ENCODE peak calls at places on chromosomes 13 and 19, in six cellular contexts. D is GM12878, M is HepG2, A is NB4, T is K562, P is A549. O is an unnamed sample.

GRCh38 chr13:109151255-109151654 is 521.8 kb downstream of the MYO16 start:
- DNase-seq in T (no peak), P (no peak), M (no peak), D (no peak), A (no peak), O (peak)

GRCh38 chr13:77779461-77780272 is 82.2 kb downstream of the SLAIN1 start:
- DNase-seq in P (peak), D (peak), T (peak), A (peak), M (peak), O (peak)

GRCh38 chr13:74210693-74211393 is 76.6 kb upstream of the KLF12 start:
- DNase-seq in D (no peak), M (no peak), P (no peak), A (no peak), T (no peak), O (peak)

GRCh38 chr13:28655566-28655965 is 3.4 kb upstream of the POMP start:
- DNase-seq in D (no peak), A (no peak), M (no peak), T (no peak), P (no peak), O (no peak)

GRCh38 chr19:46144756-46145155 is 3.3 kb upstream of the IGFL2 start:
- DNase-seq in A (no peak), M (no peak), D (no peak), P (no peak), T (no peak), O (peak)

GRCh38 chr13:78194904-78195639 is 276.4 kb upstream of the EDNRB start:
- DNase-seq in P (no peak), D (no peak), T (no peak), M (no peak), A (no peak), O (peak)

GRCh38 chr13:89199138-89199537 is 1528.0 kb downstream of the SLITRK5 start:
- DNase-seq in P (no peak), D (no peak), A (no peak), T (no peak), M (no peak), O (no peak)

GRCh38 chr13:108003626-108004025 is 211.7 kb downstream of the LIG4 start:
- DNase-seq in P (no peak), D (no peak), A (no peak), M (no peak), T (no peak), O (no peak)

GRCh38 chr13:52846567-52847321 is 1.7 kb downstream of the PCDH8 start:
- DNase-seq in P (no peak), T (no peak), M (no peak), D (no peak), A (no peak), O (peak)

GRCh38 chr19:17741456-17741855 is 9.8 kb upstream of the FCHO1 start:
- DNase-seq in M (no peak), P (no peak), D (no peak), A (no peak), T (no peak), O (no peak)

GRCh38 chr13:43815204-43815603 is 28.4 kb upstream of the ENOX1 start:
- DNase-seq in A (no peak), M (no peak), D (no peak), P (no peak), T (no peak), O (peak)

GRCh38 chr13:40344270-40345148 is 321.9 kb downstream of the FOXO1 start:
- DNase-seq in A (no peak), D (peak), P (no peak), T (no peak), M (peak), O (no peak)
- TF ChIP-seq MYC in A (no peak), D (no peak), P (no peak), T (no peak), M (no peak), O (no peak)

DNA sequence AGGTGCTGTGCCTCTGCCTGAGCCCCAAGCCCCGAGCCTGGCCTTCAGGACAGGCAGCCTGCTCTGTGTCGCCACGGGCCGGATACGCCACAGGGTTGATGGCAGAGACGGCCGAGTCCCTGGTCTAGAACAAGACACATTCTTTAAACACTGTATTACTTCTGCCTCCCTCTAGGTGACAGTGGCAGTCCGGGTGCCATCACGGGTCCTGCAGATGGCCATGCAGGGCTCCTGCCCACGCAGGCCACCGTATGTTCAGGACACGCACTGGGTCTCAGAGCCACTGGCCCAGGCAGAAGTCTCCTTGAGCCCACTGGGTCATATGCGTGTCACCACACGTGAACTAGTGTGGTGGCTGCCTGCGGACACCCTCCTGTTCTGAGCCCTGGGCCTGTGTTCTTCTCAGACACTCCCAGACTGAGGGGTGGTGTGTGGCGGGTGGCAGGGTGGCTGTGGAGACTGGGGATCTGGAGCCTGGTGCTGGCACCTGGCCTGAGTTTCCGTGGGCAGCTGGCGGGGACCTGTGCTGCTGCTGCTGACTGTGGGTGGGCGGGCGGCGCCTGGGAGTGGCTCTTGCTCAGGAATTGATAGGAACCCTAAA is 4.4 kb downstream of the PLEKHJ1 start:
- DNase-seq in T (no peak), D (no peak), P (no peak), M (no peak), A (peak), O (no peak)
- TF ChIP-seq POLR2A in T (peak), D (peak), P (no peak), M (peak), A (peak), O (no peak)

GRCh38 chr19:409515-410242 is 732 bp upstream of the C2CD4C start:
- DNase-seq in P (peak), T (no peak), D (no peak), A (peak), M (no peak), O (no peak)
- H3K4me3 ChIP-seq in P (peak), T (no peak), D (no peak), A (no peak), M (no peak), O (peak)

GRCh38 chr19:56091751-56092546 is 29.1 kb downstream of the ZNF787 start:
- DNase-seq in P (peak), D (no peak), M (no peak), T (no peak), A (peak), O (no peak)
- TF ChIP-seq MYC in P (no peak), D (no peak), M (no peak), T (no peak), A (no peak), O (no peak)

GRCh38 chr19:982567-983170 is 1.5 kb upstream of the WDR18 start:
- DNase-seq in P (peak), M (peak), D (no peak), A (peak), T (peak), O (peak)
- TF ChIP-seq POLR2A in P (no peak), M (no peak), D (no peak), A (no peak), T (no peak), O (no peak)

DNA sequence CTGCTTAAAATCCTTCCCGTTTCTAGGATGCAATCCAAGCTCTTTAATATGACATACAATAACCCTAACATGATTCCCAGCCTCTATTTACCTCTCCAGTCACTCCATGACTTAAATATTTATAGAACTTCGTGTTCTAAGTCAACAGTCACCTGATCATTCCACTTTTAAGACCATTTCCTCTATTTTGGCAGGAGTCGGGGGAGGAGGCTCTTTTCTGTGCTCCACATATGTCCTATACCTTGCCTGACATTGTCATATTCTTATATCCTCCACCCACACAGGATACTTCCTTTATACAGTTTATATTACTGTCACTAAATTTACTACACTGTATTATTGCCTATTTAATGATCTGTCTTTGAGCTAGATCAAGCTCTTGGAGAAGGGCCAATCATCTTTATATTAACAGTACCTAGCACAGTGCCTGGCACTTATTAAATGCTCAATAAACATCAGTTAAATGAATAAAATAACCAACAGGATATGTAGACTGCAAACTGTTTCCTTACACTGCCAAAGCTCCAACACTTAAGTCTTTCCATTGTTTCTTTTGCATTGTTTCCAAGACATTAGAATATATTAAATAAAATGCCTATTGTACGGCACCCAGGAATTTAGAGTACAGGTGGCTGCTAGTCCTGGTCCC is 2.7 kb downstream of the ARGLU1 start:
- DNase-seq in M (no peak), D (no peak), P (no peak), A (peak), T (no peak), O (no peak)
- H3K4me3 ChIP-seq in M (peak), D (peak), P (peak), A (peak), T (peak), O (no peak)

GRCh38 chr19:8585894-8586750 is 8.9 kb upstream of the MYO1F start:
- DNase-seq in A (peak), M (peak), T (peak), P (no peak), D (no peak), O (no peak)

GRCh38 chr19:8580710-8581281 is 3.6 kb upstream of the MYO1F start:
- DNase-seq in A (peak), M (peak), P (peak), T (peak), D (no peak), O (peak)

GRCh38 chr19:8589177-8589714 is 12.0 kb upstream of the MYO1F start:
- DNase-seq in D (no peak), T (no peak), P (no peak), M (no peak), A (no peak), O (no peak)

GRCh38 chr19:8585057-8585893 is 8.0 kb upstream of the MYO1F start:
- DNase-seq in D (no peak), P (no peak), A (peak), M (no peak), T (no peak), O (no peak)
- TF ChIP-seq MYC in D (no peak), P (no peak), A (no peak), M (no peak), T (no peak), O (no peak)

GRCh38 chr19:35669974-35670373 is 3.7 kb downstream of the UPK1A start:
- DNase-seq in P (no peak), A (no peak), M (no peak), T (no peak), D (no peak), O (no peak)

GRCh38 chr19:35673121-35673804 is 6.9 kb downstream of the UPK1A start:
- DNase-seq in T (peak), M (peak), A (no peak), P (peak), D (no peak), O (peak)

GRCh38 chr19:35670686-35671085 is 4.4 kb downstream of the UPK1A start:
- DNase-seq in T (no peak), D (no peak), M (no peak), P (no peak), A (no peak), O (no peak)

GRCh38 chr19:35671818-35672217 is 5.5 kb downstream of the UPK1A start:
- DNase-seq in M (peak), D (no peak), T (peak), A (peak), P (no peak), O (no peak)

DNA sequence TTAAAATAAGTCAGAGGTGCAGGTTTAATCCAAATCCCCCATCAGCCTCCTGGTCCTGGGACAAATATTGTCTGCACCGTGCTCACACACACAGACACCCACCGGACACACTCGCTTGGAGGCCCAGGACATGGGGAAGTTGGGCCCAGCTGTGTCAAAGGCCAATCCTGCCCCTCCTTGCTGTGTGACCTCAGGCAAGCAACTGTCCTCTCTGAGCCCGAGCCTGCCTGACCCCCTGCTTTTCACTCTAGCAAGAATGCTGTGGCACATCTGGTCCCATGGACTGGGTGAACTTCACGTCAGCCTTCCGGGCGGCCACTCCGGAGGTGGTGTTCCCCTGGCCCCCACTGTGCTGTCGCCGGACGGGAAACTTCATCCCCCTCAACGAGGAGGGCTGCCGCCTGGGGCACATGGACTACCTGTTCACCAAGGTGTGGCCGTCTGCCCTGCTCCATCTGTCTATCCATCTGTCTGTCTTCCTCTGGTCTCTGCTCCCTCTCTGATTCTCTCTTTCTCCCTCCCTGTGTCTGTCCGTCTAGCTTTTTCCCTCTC is 9.3 kb downstream of the UPK1A start:
- DNase-seq in D (no peak), P (no peak), M (no peak), A (no peak), T (no peak), O (no peak)
- TF ChIP-seq POLR2A in D (no peak), P (no peak), M (no peak), A (no peak), T (no peak), O (no peak)

O was measured in endothelial cell of umbilical vein.